ENCODE peak calls at places on chromosomes 16 and 17, in six cellular contexts. One of them, this sample, is unnamed.

GRCh38 chr17:4786111-4786491 is at the start of gene VMO1:
- DNase-seq in fibroblast of the conjunctiva: no peak
- DNase-seq in GM23248: peak
- DNase-seq in aorta: peak
- DNase-seq in hippocampal formation: no peak
- DNase-seq in neuronal stem cell: no peak
- DNase-seq in this sample: peak

GRCh38 chr17:75853410-75853809 is 1.7 kb downstream of the WBP2 start:
- DNase-seq in aorta: no peak
- DNase-seq in fibroblast of the conjunctiva: no peak
- DNase-seq in hippocampal formation: no peak
- DNase-seq in neuronal stem cell: no peak
- DNase-seq in GM23248: peak
- DNase-seq in this sample: no peak

GRCh38 chr16:48053346-48053745 is 102.4 kb downstream of the ABCC12 start:
- DNase-seq in hippocampal formation: no peak
- DNase-seq in aorta: no peak
- DNase-seq in neuronal stem cell: peak
- DNase-seq in fibroblast of the conjunctiva: no peak
- DNase-seq in GM23248: peak
- DNase-seq in this sample: no peak

GRCh38 chr17:80146121-80147034 is 550 bp downstream of the EIF4A3 start:
- DNase-seq in fibroblast of the conjunctiva: no peak
- DNase-seq in neuronal stem cell: peak
- DNase-seq in hippocampal formation: no peak
- DNase-seq in GM23248: peak
- DNase-seq in aorta: no peak
- DNase-seq in this sample: no peak

GRCh38 chr17:61188081-61188480 is 211.6 kb upstream of the TBX2 start:
- DNase-seq in fibroblast of the conjunctiva: no peak
- DNase-seq in aorta: no peak
- DNase-seq in neuronal stem cell: no peak
- DNase-seq in GM23248: no peak
- DNase-seq in hippocampal formation: no peak
- DNase-seq in this sample: no peak

GRCh38 chr17:74842599-74843351 is 16.9 kb downstream of the GRIN2C start:
- DNase-seq in GM23248: peak
- DNase-seq in fibroblast of the conjunctiva: peak
- DNase-seq in aorta: peak
- DNase-seq in neuronal stem cell: peak
- DNase-seq in hippocampal formation: peak
- DNase-seq in this sample: peak

GRCh38 chr17:75270218-75270965 is 639 bp downstream of the MIF4GD start:
- DNase-seq in neuronal stem cell: peak
- DNase-seq in aorta: peak
- DNase-seq in hippocampal formation: peak
- DNase-seq in GM23248: peak
- DNase-seq in fibroblast of the conjunctiva: no peak
- DNase-seq in this sample: peak

GRCh38 chr17:73215414-73215813 is 22.6 kb downstream of the COG1 start:
- DNase-seq in fibroblast of the conjunctiva: no peak
- DNase-seq in aorta: no peak
- DNase-seq in neuronal stem cell: no peak
- DNase-seq in GM23248: no peak
- DNase-seq in hippocampal formation: no peak
- DNase-seq in this sample: no peak

GRCh38 chr16:67399218-67399733 is 6.0 kb upstream of the TPPP3 start:
- DNase-seq in GM23248: peak
- DNase-seq in neuronal stem cell: peak
- DNase-seq in hippocampal formation: peak
- DNase-seq in aorta: no peak
- DNase-seq in fibroblast of the conjunctiva: no peak
- DNase-seq in this sample: no peak

GRCh38 chr16:18013863-18014262 is 322.7 kb downstream of the NPIPA8 start:
- DNase-seq in hippocampal formation: no peak
- DNase-seq in GM23248: no peak
- DNase-seq in fibroblast of the conjunctiva: no peak
- DNase-seq in neuronal stem cell: no peak
- DNase-seq in aorta: no peak
- DNase-seq in this sample: no peak